ENCODE peak calls at places on chromosomes 12 and 14, in seven cellular contexts. C is K562, H is endothelial cell of umbilical vein, P is H1, R is GM12878, I is HCT116, T is HepG2. M is an unnamed sample.
A peak's percentile ranks its signal among the peaks of the same experiment; 100 is the strongest.

GRCh38 chr12:49345840-49346658 is 639 bp upstream of the DNAJC22 start:
- DNase-seq in C (peak; percentile 47), T (no peak), R (no peak), P (peak; percentile 74), H (no peak), I (no peak), M (no peak)

GRCh38 chr12:94458882-94459772 is 540 bp downstream of the CEP83 start:
- DNase-seq in C (no peak), I (peak; percentile 24), T (peak; percentile 17), R (no peak), P (no peak), H (no peak), M (no peak)

GRCh38 chr12:57381693-57382220 is 49.1 kb downstream of the R3HDM2 start:
- DNase-seq in I (no peak), P (no peak), H (no peak), C (no peak), T (no peak), R (no peak), M (no peak)

GRCh38 chr12:82931349-82932116 is 244.8 kb downstream of the TMTC2 start:
- DNase-seq in C (no peak), P (no peak), I (no peak), H (no peak), R (no peak), T (no peak), M (no peak)

GRCh38 chr12:100375023-100375737 is 18.3 kb downstream of the SLC17A8 start:
- DNase-seq in I (no peak), P (no peak), T (no peak), H (no peak), C (no peak), R (no peak), M (no peak)

GRCh38 chr12:88951860-88952483 is 371.7 kb upstream of the KITLG start:
- DNase-seq in P (no peak), H (peak; percentile 10), R (no peak), T (no peak), I (no peak), C (no peak), M (no peak)

GRCh38 chr14:102760485-102761193 is 16.6 kb upstream of the TRAF3 start:
- DNase-seq in C (no peak), T (no peak), I (no peak), H (no peak), R (no peak), P (peak; percentile 74), M (no peak)

GRCh38 chr14:73662439-73663056 is 17.8 kb downstream of the DNAL1 start:
- DNase-seq in C (peak; percentile 33), H (peak; percentile 52), P (no peak), T (peak; percentile 60), R (no peak), I (peak; percentile 85), M (no peak)

GRCh38 chr12:3542911-3543310 is 51.9 kb downstream of the PRMT8 start:
- DNase-seq in T (peak; percentile 43), C (no peak), H (no peak), I (no peak), P (peak; percentile 14), R (no peak), M (no peak)

GRCh38 chr14:94677239-94677612 is 65.0 kb downstream of the SERPINA3 start:
- DNase-seq in H (no peak), T (no peak), I (no peak), P (no peak), R (no peak), C (no peak), M (no peak)

GRCh38 chr12:26173153-26173552 is 22.2 kb upstream of the SSPN start:
- DNase-seq in H (no peak), P (no peak), R (no peak), C (no peak), T (no peak), I (no peak), M (no peak)

GRCh38 chr12:131137836-131138637 is 184.3 kb downstream of the ADGRD1 start:
- DNase-seq in C (peak; percentile 20), T (no peak), I (no peak), R (no peak), P (no peak), H (no peak), M (no peak)

GRCh38 chr12:118055144-118055557 is 5.8 kb downstream of the WSB2 start:
- DNase-seq in T (peak; percentile 68), I (no peak), H (peak; percentile 61), P (peak; percentile 79), R (no peak), C (peak; percentile 46), M (no peak)

GRCh38 chr12:114903394-114903748 is 219.4 kb upstream of the TBX3 start:
- DNase-seq in T (no peak), H (no peak), I (no peak), P (no peak), R (no peak), C (no peak), M (no peak)

GRCh38 chr12:44875417-44875953 is 630 bp downstream of the NELL2 start:
- DNase-seq in C (no peak), R (no peak), P (peak; percentile 75), I (no peak), T (no peak), H (peak; percentile 4), M (no peak)

GRCh38 chr12:124463341-124463861 is 104.0 kb downstream of the NCOR2 start:
- DNase-seq in T (no peak), C (no peak), H (no peak), I (no peak), R (no peak), P (no peak), M (peak; percentile 28)

GRCh38 chr12:10941916-10942607 is 3.0 kb upstream of the TAS2R14 start:
- DNase-seq in I (peak; percentile 78), C (no peak), H (no peak), P (no peak), T (peak; percentile 28), R (peak; percentile 9), M (no peak)

GRCh38 chr12:26971963-26972362 is 33.7 kb downstream of the FGFR1OP2 start:
- DNase-seq in I (no peak), H (no peak), T (no peak), R (peak; percentile 72), P (no peak), C (no peak), M (no peak)

GRCh38 chr12:89346741-89347324 is 5.5 kb downstream of the DUSP6 start:
- DNase-seq in T (peak; percentile 42), R (no peak), I (peak; percentile 45), C (no peak), H (peak; percentile 95), P (no peak), M (peak; percentile 66)

DNA sequence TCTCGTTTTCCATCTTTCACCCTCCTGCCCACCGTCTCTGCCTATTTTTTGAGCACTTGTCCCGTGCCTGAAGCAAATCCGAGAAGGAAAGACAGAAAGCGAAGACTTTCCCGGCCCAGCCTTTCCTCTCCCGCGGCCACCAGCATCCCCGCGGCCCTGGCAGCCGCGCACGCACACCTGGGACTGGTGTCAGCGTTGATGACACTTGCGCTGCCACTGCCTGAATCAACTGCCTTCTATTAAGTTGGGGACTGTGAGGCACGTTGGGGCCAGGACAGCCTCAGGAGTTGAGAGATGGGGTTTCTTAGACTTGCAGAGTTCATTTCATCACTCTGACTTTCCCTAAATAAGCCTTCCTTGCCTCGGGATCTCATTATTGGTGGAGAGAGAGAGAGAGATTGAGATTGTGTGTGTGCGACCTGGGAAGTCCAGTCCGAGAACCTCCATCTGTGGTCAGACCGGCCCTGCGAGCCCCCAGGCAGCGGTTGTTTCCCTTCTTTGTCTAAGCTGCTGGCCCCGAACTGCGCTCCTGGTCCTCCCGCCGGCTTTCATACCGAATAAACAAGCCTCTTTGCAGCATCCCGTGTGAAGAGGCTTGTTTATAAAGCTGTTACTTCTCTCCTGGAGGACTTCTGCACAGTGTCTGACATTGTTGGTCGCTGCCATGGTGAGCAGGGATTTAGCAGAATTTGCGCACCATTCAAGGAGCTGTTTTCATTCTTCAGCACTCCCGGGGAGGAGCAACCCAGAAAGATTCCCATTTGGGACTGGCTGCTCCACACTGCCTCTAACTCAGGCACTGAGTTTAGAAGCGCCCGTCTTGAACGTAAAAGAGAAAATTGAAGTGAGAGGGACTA is 1.5 kb downstream of the PDZRN4 start:
- DNase-seq in C (no peak), R (no peak), P (peak; percentile 55), T (no peak), I (no peak), H (peak; percentile 24), M (no peak)
- TF ChIP-seq EZH2 in C (no peak), R (no peak), P (peak; percentile 80), T (no peak), I (no peak), H (peak; percentile 59), M (no peak)

GRCh38 chr14:68403191-68403781 is 389.6 kb downstream of the ZFP36L1 start:
- DNase-seq in I (no peak), H (peak; percentile 84), T (no peak), P (no peak), R (no peak), C (no peak), M (no peak)
- H3K9ac ChIP-seq in I (no peak overlapping the region), H (no peak overlapping the region), T (no peak overlapping the region), P (no peak overlapping the region), R (peak overlapping the region; percentile 71), C (no peak overlapping the region), M (no peak overlapping the region)

GRCh38 chr14:22982477-22983245 is at the start of gene AJUBA:
- DNase-seq in T (peak; percentile 98), P (peak; percentile 89), R (no peak), H (peak; percentile 88), I (peak; percentile 78), C (peak; percentile 96), M (peak; percentile 62)
- TF ChIP-seq POLR2AphosphoS5 in T (peak; percentile 95), P (peak; percentile 68), R (no peak), H (no peak), I (no peak), C (no peak), M (peak; percentile 81)

GRCh38 chr12:30796891-30797371 is 42.2 kb upstream of the CAPRIN2 start:
- DNase-seq in T (no peak), P (peak; percentile 66), H (peak; percentile 24), I (no peak), R (no peak), C (no peak), M (no peak)
- TF ChIP-seq EZH2 in T (no peak), P (no peak), H (no peak), I (no peak), R (no peak), C (no peak), M (no peak)

GRCh38 chr14:100146548-100147091 is 12.8 kb downstream of the DEGS2 start:
- DNase-seq in R (no peak), T (no peak), I (no peak), P (no peak), C (no peak), H (no peak), M (no peak)

GRCh38 chr14:100144645-100144995 is 14.8 kb downstream of the DEGS2 start:
- DNase-seq in P (no peak), I (no peak), R (no peak), C (no peak), H (no peak), T (peak; percentile 27), M (no peak)

GRCh38 chr14:100144996-100145646 is 14.3 kb downstream of the DEGS2 start:
- DNase-seq in I (no peak), C (no peak), R (no peak), H (no peak), T (peak; percentile 82), P (no peak), M (no peak)

GRCh38 chr14:100147181-100147631 is 12.2 kb downstream of the DEGS2 start:
- DNase-seq in P (no peak), H (no peak), I (no peak), C (no peak), T (no peak), R (no peak), M (no peak)

GRCh38 chr14:100145682-100146464 is 13.6 kb downstream of the DEGS2 start:
- DNase-seq in P (no peak), H (no peak), I (no peak), T (no peak), C (no peak), R (no peak), M (no peak)
- H3K9ac ChIP-seq in P (no peak overlapping the region), H (no peak overlapping the region), I (no peak overlapping the region), T (peak overlapping the region; percentile 75), C (no peak overlapping the region), R (no peak overlapping the region), M (no peak overlapping the region)